ENCODE peak calls at places on chromosomes 13 and 19, in five cellular contexts. S, A, Q, V and P are unnamed samples.

GRCh38 chr19:35044317-35045117 is 3.0 kb downstream of the HPN start:
- DNase-seq in S (peak; percentile 40), A (no peak), Q (peak; percentile 85), V (no peak), P (no peak)

GRCh38 chr13:37138169-37138568 is 32.7 kb upstream of the CSNK1A1L start:
- DNase-seq in S (no peak), A (no peak), Q (no peak), V (no peak), P (no peak)

GRCh38 chr19:45568732-45569131 is 15.9 kb downstream of the OPA3 start:
- DNase-seq in S (peak; percentile 79), A (peak; percentile 76), Q (no peak), V (no peak), P (no peak)

GRCh38 chr19:2625434-2625833 is 77.1 kb downstream of the GNG7 start:
- DNase-seq in S (no peak), A (no peak), Q (no peak), V (no peak), P (peak; percentile 94)

GRCh38 chr19:49272204-49272603 is 52.8 kb downstream of the SLC6A16 start:
- DNase-seq in S (peak; percentile 50), A (peak; percentile 97), Q (no peak), V (peak; percentile 50), P (no peak)

GRCh38 chr13:98842858-98843481 is 90.5 kb upstream of the SLC15A1 start:
- DNase-seq in S (peak; percentile 76), A (no peak), Q (peak; percentile 84), V (peak; percentile 19), P (peak; percentile 63)

GRCh38 chr13:110525328-110526319 is 35.9 kb downstream of the RAB20 start:
- DNase-seq in S (no peak), A (no peak), Q (no peak), V (no peak), P (no peak)

GRCh38 chr19:13817018-13817614 is 21.9 kb downstream of the ZSWIM4 start:
- DNase-seq in S (no peak), A (no peak), Q (no peak), V (no peak), P (no peak)

GRCh38 chr13:101875717-101876393 is 423.4 kb downstream of the ITGBL1 start:
- DNase-seq in S (peak; percentile 92), A (peak; percentile 32), Q (no peak), V (no peak), P (no peak)

DNA sequence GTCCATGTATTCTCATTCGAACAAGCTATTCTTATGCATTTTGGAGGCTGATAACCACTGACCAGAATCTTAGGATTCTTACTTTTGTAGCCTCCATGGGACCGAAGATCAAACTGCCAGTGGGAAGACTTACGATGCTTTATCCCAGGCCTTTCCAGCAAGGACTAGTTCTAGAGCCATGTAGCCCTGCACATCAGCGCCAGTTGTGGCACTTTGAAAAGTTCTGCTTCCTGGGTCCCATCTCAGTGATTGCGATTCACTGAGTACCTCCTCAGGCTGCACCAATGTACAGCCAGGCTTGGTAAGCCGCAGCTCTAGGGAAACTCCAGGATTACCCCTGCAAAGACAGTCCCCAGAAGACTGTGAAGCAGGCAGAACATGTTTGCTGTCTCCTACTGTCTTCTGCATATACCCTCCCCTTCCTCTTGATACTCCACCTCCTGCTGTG is 18.9 kb upstream of the ENOX1 start:
- DNase-seq in S (peak; percentile 20), A (no peak), Q (no peak), V (no peak), P (no peak)
- TF ChIP-seq CTCF in S (no peak), A (no peak), Q (no peak), V (no peak), P (no peak)

DNA sequence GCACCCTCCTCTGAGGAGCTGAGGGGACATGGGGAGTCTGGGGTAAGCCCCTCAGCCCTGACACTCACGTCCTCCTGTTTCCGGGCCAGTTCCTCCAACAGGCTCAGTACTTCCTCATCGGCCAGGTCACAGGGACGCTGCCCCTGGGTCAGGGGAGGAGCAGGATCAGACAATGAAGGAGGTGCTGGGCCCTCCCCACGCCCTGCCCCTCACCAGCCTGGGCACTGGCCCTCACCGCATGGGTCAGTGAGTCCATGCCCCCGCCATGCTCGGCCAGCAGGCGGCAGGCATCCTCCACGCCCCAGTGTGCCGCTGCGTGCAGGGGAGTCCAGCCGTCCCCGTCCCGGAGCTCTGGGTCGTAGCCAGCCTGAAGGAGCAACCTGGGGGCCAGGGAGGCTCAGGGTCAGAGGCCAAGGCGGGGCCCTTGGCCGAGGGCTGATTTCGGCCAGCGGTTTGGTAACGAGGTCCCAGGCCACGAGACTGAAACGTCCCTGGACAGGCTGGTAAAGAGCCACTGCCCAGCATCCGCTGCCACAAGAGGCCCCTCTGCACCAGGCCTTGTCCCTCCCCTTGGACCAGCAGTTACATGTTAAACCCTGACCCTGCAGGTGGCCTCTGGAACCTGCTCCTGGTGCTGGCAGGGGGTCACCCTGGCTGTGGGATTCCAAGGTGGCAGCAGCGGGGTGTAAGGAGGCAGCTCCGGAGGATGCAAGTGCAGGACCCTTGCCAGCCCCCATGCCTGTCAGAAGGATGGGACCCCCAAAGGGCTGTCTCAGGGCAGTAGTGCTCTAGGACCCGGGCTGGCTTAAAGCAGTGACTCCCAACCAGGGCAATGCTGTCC is 18.5 kb downstream of the PPP1R12C start:
- DNase-seq in S (no peak), A (no peak), Q (no peak), V (no peak), P (peak; percentile 52)
- TF ChIP-seq CTCF in S (peak; percentile 10), A (peak; percentile 16), Q (no peak), V (no peak), P (no peak)

DNA sequence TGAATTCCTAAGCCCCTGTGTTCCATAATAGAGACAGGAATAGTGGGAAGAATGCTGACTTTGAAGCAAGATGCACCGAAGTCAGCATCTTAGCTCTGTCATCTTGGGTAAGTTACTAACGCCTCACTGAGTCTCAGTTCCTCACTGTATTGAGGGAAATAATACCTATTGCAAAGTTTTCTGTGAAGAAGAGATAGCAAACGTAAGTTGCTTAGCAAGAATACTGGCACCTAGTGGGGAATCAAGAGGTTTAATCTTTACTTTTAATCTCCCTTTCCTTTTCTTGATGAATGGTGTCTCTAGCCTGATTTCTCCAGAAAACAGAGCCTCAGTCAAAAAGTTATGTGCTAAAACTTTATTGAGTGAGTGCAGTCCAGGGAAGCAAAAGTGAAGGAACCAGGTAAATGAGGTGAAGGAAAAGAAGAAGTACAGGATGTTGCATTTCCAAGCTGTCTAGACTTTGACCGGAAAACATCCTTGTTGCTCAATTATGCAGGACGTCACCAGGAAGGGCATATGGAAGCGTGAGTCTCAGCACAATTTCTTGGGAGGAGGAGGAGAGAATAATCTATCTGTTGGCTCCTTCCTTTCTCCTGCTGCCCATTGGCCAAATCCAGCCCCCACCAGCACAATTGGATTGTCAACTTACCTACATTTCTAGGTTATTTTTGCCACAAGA is 210.0 kb downstream of the B3GLCT start:
- DNase-seq in S (peak; percentile 10), A (no peak), Q (no peak), V (no peak), P (no peak)
- TF ChIP-seq CTCF in S (peak; percentile 30), A (peak; percentile 40), Q (peak; percentile 33), V (peak; percentile 16), P (no peak)

DNA sequence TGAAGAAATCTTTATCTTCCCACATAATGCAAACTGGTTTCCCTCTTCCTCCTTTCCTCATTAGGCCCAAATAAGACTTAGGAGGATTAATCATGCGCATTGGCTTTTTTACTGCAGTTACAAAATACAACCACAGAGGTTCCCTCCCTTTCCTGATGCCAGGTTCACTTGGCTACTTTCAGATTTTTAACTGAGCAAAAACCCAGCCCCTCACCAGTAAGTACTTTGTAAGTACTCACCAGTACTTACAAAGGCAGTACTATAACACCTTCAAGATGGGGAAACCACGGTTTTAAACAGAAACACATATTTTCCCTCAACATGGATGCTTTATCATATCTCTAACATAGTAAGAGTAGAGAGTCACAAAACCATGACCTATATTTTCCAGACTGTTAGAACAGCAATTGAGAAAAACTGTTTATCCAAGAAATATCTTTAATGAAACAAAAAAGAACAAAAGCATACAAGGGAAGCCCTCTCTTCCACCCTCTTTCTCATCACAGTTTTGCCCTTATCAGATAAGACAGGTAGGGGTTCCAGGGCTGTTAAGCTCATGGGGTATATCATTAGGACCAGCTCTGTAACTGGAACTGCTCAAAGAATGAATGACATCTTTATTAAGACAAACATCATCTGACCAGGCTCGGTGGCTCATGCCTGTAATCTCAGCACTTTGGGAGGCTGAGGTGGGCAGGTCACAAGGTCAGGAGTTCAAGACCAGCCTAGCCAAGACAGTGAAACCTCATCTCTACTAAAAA is 12.7 kb downstream of the FOXO1 start:
- DNase-seq in S (no peak), A (no peak), Q (no peak), V (no peak), P (no peak)
- TF ChIP-seq CTCF in S (no peak), A (no peak), Q (no peak), V (no peak), P (peak; percentile 17)

GRCh38 chr19:43545276-43545675 is 12.3 kb downstream of the ZNF575 start:
- DNase-seq in S (no peak), A (no peak), Q (no peak), V (no peak), P (no peak)

GRCh38 chr19:43546581-43546980 is 13.6 kb downstream of the ZNF575 start:
- DNase-seq in S (no peak), A (no peak), Q (no peak), V (no peak), P (no peak)

GRCh38 chr19:43548706-43549105 is 15.7 kb downstream of the ZNF575 start:
- DNase-seq in S (no peak), A (no peak), Q (no peak), V (no peak), P (no peak)

GRCh38 chr19:43544077-43544476 is 11.1 kb downstream of the ZNF575 start:
- DNase-seq in S (no peak), A (no peak), Q (no peak), V (no peak), P (no peak)

DNA sequence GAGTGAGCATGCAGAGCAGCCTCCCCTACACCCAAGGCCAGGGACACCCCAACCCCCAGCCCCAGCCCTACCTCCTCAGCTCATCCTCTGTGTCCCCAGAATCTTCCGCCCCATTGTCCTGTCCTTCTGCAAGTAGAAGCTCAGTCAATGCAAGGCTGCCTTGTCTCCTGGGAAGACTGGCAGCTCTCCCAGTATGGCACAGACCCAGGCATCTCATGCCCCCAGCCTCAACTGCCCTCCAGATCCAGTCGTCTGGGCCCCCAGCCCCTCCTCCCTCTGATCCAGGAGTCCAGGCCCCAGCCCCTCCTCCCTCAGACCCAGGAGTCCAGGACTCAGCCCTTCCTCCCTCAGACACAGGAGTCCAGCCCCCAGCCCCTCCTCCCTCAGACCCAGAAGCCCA is 13.0 kb downstream of the ZNF575 start:
- DNase-seq in S (no peak), A (no peak), Q (no peak), V (no peak), P (no peak)
- TF ChIP-seq CTCF in S (no peak), A (no peak), Q (no peak), V (no peak), P (no peak)

GRCh38 chr19:33664744-33665143 is 43.0 kb downstream of the CHST8 start:
- DNase-seq in S (no peak), A (no peak), Q (no peak), V (no peak), P (no peak)
- TF ChIP-seq CTCF in S (no peak), A (no peak), Q (no peak), V (no peak), P (no peak)